ENCODE peak calls at places on chromosomes 4 and X, in ten cellular contexts. D, R, I, Y, O, X, L, Z, H and U are unnamed samples.

GRCh38 chr4:102620697-102621497 is 119.7 kb downstream of the NFKB1 start:
- DNase-seq in D (no peak), O (no peak), H (no peak), I (peak), L (peak), R (peak), Y (peak), Z (peak), X (peak), U (no peak)

GRCh38 chr4:158500054-158500453 is 21.6 kb upstream of the RXFP1 start:
- DNase-seq in H (no peak), L (no peak), D (no peak), O (no peak), Z (no peak), Y (no peak), X (no peak), I (no peak), R (no peak), U (no peak)

GRCh38 chr4:82624819-82625218 is 63.0 kb upstream of the TMEM150C start:
- DNase-seq in H (no peak), Y (no peak), I (no peak), X (no peak), D (no peak), R (no peak), L (no peak), O (no peak), Z (no peak), U (no peak)

GRCh38 chrX:47112316-47112954 is 32.1 kb downstream of the NDUFB11 start:
- DNase-seq in H (no peak), R (peak), Z (no peak), D (no peak), O (no peak), I (peak), Y (no peak), L (no peak), X (no peak), U (no peak)

GRCh38 chr4:146096374-146096773 is 79.1 kb upstream of the LSM6 start:
- DNase-seq in O (no peak), R (no peak), X (no peak), D (no peak), I (no peak), L (no peak), Y (no peak), H (no peak), Z (no peak), U (no peak)

GRCh38 chr4:8709729-8710360 is 117.3 kb downstream of the CPZ start:
- DNase-seq in R (no peak), L (no peak), D (no peak), Y (no peak), X (no peak), I (no peak), O (no peak), Z (no peak), H (no peak), U (no peak)

GRCh38 chr4:121869841-121870822 is at the start of gene BBS7:
- DNase-seq in H (peak), L (peak), Z (peak), I (peak), O (peak), Y (peak), D (peak), X (peak), R (peak), U (peak)

GRCh38 chrX:136061302-136061701 is 76.1 kb downstream of the SLC9A6 start:
- DNase-seq in L (no peak), O (no peak), I (no peak), X (no peak), H (no peak), Z (no peak), D (no peak), R (no peak), Y (no peak), U (no peak)

GRCh38 chr4:17921451-17921850 is 100.1 kb downstream of the LCORL start:
- DNase-seq in R (no peak), D (no peak), H (no peak), Y (no peak), X (no peak), I (no peak), Z (no peak), L (no peak), O (no peak), U (no peak)

GRCh38 chrX:154368630-154369452 is 5.6 kb downstream of the FLNA start:
- DNase-seq in O (peak), I (peak), Y (peak), X (no peak), L (peak), R (peak), H (peak), D (peak), Z (no peak), U (peak)

GRCh38 chr4:165906272-165906671 is 33.2 kb downstream of the TLL1 start:
- DNase-seq in R (no peak), D (no peak), Z (no peak), Y (no peak), O (no peak), I (no peak), H (no peak), L (no peak), X (no peak), U (no peak)

GRCh38 chrX:13760428-13760827 is 25.9 kb downstream of the OFD1 start:
- DNase-seq in O (no peak), R (no peak), Y (no peak), Z (no peak), H (no peak), D (no peak), L (no peak), I (no peak), X (no peak), U (no peak)

GRCh38 chr4:125319311-125319710 is 4.6 kb downstream of the FAT4 start:
- DNase-seq in Y (no peak), H (no peak), L (no peak), X (no peak), R (peak), I (no peak), O (no peak), D (no peak), Z (no peak), U (no peak)

GRCh38 chr4:139540161-139540560 is 15.9 kb downstream of the SETD7 start:
- DNase-seq in H (no peak), D (no peak), L (no peak), O (no peak), R (no peak), Z (no peak), X (no peak), Y (no peak), I (no peak), U (no peak)

GRCh38 chrX:134821370-134821769 is 163.1 kb upstream of the PLAC1 start:
- DNase-seq in O (no peak), I (peak), Y (peak), L (no peak), X (no peak), H (no peak), D (no peak), Z (no peak), R (peak), U (no peak)

GRCh38 chr4:13539047-13539720 is 5.1 kb downstream of the NKX3-2 start:
- DNase-seq in L (no peak), D (no peak), X (no peak), O (no peak), Y (no peak), I (no peak), Z (no peak), H (no peak), R (no peak), U (no peak)

GRCh38 chr4:52982246-52982950 is 120.3 kb downstream of the RASL11B start:
- DNase-seq in Y (peak), L (peak), Z (no peak), X (no peak), I (peak), D (no peak), H (no peak), R (peak), O (no peak), U (no peak)

GRCh38 chr4:140136509-140136908 is 17.5 kb downstream of the MAML3 start:
- DNase-seq in Y (peak), Z (no peak), R (no peak), O (no peak), I (peak), L (no peak), H (no peak), X (no peak), D (no peak), U (no peak)

GRCh38 chr4:102429553-102429952 is 71.6 kb upstream of the NFKB1 start:
- DNase-seq in Y (no peak), Z (no peak), D (no peak), R (peak), I (peak), O (no peak), L (no peak), X (no peak), H (no peak), U (no peak)

GRCh38 chr4:181854142-181854541 is 389.1 kb upstream of the TENM3 start:
- DNase-seq in R (no peak), O (no peak), Z (no peak), X (no peak), Y (no peak), I (no peak), L (no peak), H (no peak), D (no peak), U (no peak)

GRCh38 chr4:1465173-1466033 is 59.2 kb upstream of the NKX1-1 start:
- DNase-seq in I (no peak), Y (no peak), O (no peak), X (no peak), H (no peak), R (no peak), D (no peak), Z (no peak), L (no peak), U (no peak)

GRCh38 chrX:116111497-116111896 is 59.0 kb upstream of the AGTR2 start:
- DNase-seq in L (no peak), H (no peak), O (no peak), X (no peak), I (no peak), D (no peak), Y (no peak), R (no peak), Z (no peak), U (no peak)

GRCh38 chrX:50769389-50770063 is 44.5 kb downstream of the SHROOM4 start:
- DNase-seq in I (no peak), H (no peak), Z (peak), X (peak), R (no peak), O (no peak), Y (no peak), D (no peak), L (no peak), U (no peak)

GRCh38 chr4:6354119-6354518 is 84.5 kb downstream of the WFS1 start:
- DNase-seq in Z (no peak), D (no peak), R (no peak), I (no peak), O (no peak), L (no peak), Y (no peak), H (no peak), X (no peak), U (no peak)

GRCh38 chr4:63325140-63325539 is 1084.1 kb downstream of the TECRL start:
- DNase-seq in X (no peak), R (peak), O (no peak), Z (no peak), L (no peak), Y (no peak), D (no peak), H (no peak), I (no peak), U (no peak)

GRCh38 chr4:53175640-53176039 is 190.2 kb downstream of the SCFD2 start:
- DNase-seq in X (no peak), H (no peak), I (no peak), Y (no peak), Z (no peak), O (no peak), D (no peak), L (no peak), R (no peak), U (no peak)

GRCh38 chr4:63637270-63637669 is 772.0 kb downstream of the TECRL start:
- DNase-seq in I (no peak), R (no peak), D (no peak), O (no peak), Y (peak), H (no peak), X (no peak), Z (no peak), L (no peak), U (no peak)

GRCh38 chr4:710116-710515 is 4.5 kb downstream of the PCGF3 start:
- DNase-seq in O (no peak), Y (no peak), R (no peak), Z (no peak), X (no peak), H (no peak), I (no peak), D (no peak), L (no peak), U (no peak)

GRCh38 chr4:10526431-10527222 is 69.4 kb upstream of the ZNF518B start:
- DNase-seq in I (no peak), R (no peak), O (no peak), H (no peak), X (no peak), L (no peak), D (no peak), Y (no peak), Z (no peak), U (no peak)

GRCh38 chrX:39972340-39972739 is 125.4 kb downstream of the BCOR start:
- DNase-seq in I (peak), Y (no peak), O (no peak), H (no peak), Z (no peak), X (no peak), D (no peak), L (no peak), R (peak), U (no peak)

GRCh38 chr4:17812801-17813200 is 2.0 kb downstream of the NCAPG start:
- DNase-seq in X (no peak), R (peak), I (peak), L (no peak), D (no peak), Z (no peak), O (no peak), Y (no peak), H (no peak), U (no peak)

GRCh38 chr4:113790478-113790877 is 28.9 kb upstream of the CAMK2D start:
- DNase-seq in I (no peak), H (no peak), R (no peak), Y (peak), L (no peak), D (no peak), X (no peak), O (no peak), Z (no peak), U (no peak)

GRCh38 chr4:151029537-151029936 is 14.5 kb upstream of the LRBA start:
- DNase-seq in I (no peak), O (no peak), L (no peak), H (no peak), Y (no peak), R (no peak), Z (no peak), X (no peak), D (peak), U (peak)